ENCODE peak calls at places on chromosomes 13 and 19, in four cellular contexts. S is A549, U is HepG2, A is K562. J is an unnamed sample.

GRCh38 chr13:92842145-92842544 is 384.5 kb upstream of the GPC6 start:
- DNase-seq in U (no peak), S (no peak), A (no peak), J (no peak)

GRCh38 chr13:72397265-72397664 is 330.2 kb downstream of the MZT1 start:
- DNase-seq in U (no peak), S (no peak), A (no peak), J (no peak)

GRCh38 chr19:10503002-10503789 is at the start of gene KEAP1:
- DNase-seq in U (peak), A (peak), S (peak), J (no peak)

GRCh38 chr19:3194063-3194702 is 8.5 kb downstream of the NCLN start:
- DNase-seq in A (peak), S (no peak), U (no peak), J (no peak)

GRCh38 chr13:110306960-110307696 is at the start of the genes COL4A1 and COL4A2:
- DNase-seq in A (no peak), U (no peak), S (no peak), J (no peak)

GRCh38 chr19:16608290-16608704 is 19.7 kb downstream of the MED26 start:
- DNase-seq in A (no peak), U (no peak), S (no peak), J (no peak)

GRCh38 chr13:100440756-100441421 is 147.7 kb downstream of the GGACT start:
- DNase-seq in S (no peak), A (no peak), U (peak), J (no peak)

GRCh38 chr19:41957838-41958366 is 1.2 kb downstream of the RABAC1 start:
- DNase-seq in U (peak), A (peak), S (peak), J (no peak)

GRCh38 chr19:43224855-43225253 is 19.4 kb upstream of the PSG4 start:
- DNase-seq in S (no peak), A (no peak), U (no peak), J (no peak)

GRCh38 chr19:48480151-48480475 is 10.9 kb downstream of the CYTH2 start:
- DNase-seq in S (no peak), U (no peak), A (no peak), J (no peak)

GRCh38 chr13:49219647-49220034 is 497 bp upstream of the MLNR start:
- DNase-seq in U (peak), S (no peak), A (no peak), J (no peak)

GRCh38 chr19:32189956-32190706 is 155.3 kb upstream of the ZNF507 start:
- DNase-seq in S (no peak), A (no peak), U (no peak), J (no peak)

GRCh38 chr19:45218426-45218825 is 26.8 kb downstream of the EXOC3L2 start:
- DNase-seq in U (no peak), S (no peak), A (no peak), J (no peak)

GRCh38 chr13:108663710-108664109 is 34.3 kb downstream of the MYO16 start:
- DNase-seq in A (no peak), U (no peak), S (no peak), J (no peak)

GRCh38 chr19:55086730-55087541 is 11.3 kb downstream of the EPS8L1 start:
- DNase-seq in U (no peak), S (no peak), A (no peak), J (no peak)
- TF ChIP-seq POLR2AphosphoS2 in U (no peak), S (no peak), A (no peak), J (no peak)

DNA sequence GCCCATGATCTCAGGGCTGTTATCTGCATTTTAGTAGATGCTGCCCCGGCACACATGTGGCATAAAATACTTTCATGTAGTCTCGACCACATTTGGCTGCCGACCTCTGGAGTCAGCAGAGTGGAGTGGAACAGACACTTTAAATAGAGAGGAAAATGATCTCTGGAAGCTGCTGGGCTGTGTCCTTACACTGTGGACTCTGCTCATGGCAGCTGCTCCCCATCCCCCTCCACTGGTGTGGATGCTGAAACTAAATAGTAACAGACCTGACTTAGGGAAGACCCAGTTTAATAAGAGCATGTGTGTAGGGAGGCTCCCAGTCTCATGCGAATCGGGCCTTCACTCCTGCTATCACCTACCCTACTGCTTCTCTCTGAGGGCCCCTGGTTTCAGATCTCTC is 257.0 kb downstream of the TEX29 start:
- DNase-seq in U (no peak), S (no peak), A (no peak), J (no peak)
- TF ChIP-seq POLR2AphosphoS2 in U (no peak), S (no peak), A (no peak), J (no peak)

GRCh38 chr13:33494596-33495214 is 209.2 kb upstream of the STARD13 start:
- DNase-seq in S (no peak), U (peak), A (peak), J (no peak)

GRCh38 chr13:33493672-33494365 is 208.3 kb upstream of the STARD13 start:
- DNase-seq in U (no peak), S (no peak), A (no peak), J (no peak)

GRCh38 chr13:33496336-33496735 is 210.8 kb upstream of the STARD13 start:
- DNase-seq in U (no peak), A (no peak), S (no peak), J (no peak)

GRCh38 chr13:33497146-33497845 is 211.7 kb upstream of the STARD13 start:
- DNase-seq in A (no peak), U (no peak), S (no peak), J (no peak)
- TF ChIP-seq POLR2AphosphoS2 in A (no peak), U (no peak), S (no peak), J (no peak)

DNA sequence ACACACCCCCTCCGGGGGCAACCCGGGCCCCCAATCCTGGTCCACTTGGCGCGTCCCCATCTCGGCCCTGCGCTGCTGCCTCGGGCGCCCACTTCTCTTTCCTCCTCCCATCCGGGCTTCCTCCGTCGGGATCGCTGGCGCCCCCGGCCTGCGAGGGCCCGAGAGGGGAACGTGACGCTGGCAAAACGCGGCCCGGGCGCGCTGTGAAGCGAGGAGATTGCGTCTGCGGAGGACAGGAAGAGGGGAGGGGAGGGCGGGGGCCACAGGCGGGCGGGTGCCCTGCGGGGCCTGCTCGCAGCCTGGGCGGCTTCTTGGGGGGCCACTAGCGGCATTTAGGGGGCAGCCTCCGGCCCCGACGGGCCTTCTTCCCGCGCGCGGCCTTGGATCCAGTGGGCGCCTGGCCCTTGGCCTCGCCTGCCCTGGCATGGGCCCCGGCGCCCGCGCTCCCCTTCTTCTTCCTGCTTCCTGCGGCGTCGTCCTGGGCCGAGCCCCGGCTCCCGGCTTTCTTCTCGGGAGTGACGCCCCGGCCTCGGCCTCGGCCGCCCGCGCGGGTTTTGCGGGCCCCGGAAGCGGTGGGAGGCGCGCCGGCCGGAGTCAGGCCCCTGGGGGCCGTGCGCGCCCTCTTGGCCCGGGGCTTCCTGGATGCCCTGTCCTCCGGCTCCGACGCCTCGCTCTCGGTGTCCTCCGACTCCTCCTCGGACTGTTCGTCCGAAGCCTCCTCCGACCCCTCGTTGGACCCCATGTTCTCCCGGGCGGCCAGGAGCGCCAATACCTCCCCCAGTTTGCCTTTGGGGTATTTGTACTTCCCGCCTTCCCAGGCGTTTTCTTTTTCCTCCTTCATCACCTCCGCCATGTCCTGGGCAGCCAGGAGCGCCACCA is 2.2 kb downstream of the PNMA8B start:
- DNase-seq in S (no peak), A (no peak), U (no peak), J (no peak)
- TF ChIP-seq POLR2AphosphoS2 in S (no peak), A (no peak), U (no peak), J (no peak)

GRCh38 chr19:12093777-12094176 is 29.2 kb downstream of the ZNF844 start:
- DNase-seq in S (no peak), A (no peak), U (no peak), J (peak)

GRCh38 chr19:12095111-12095790 is 30.7 kb downstream of the ZNF844 start:
- DNase-seq in U (no peak), A (no peak), S (no peak), J (no peak)

GRCh38 chr19:12092065-12092867 is 27.7 kb downstream of the ZNF844 start:
- DNase-seq in U (peak), S (no peak), A (peak), J (peak)

GRCh38 chr19:12098040-12098439 is 33.5 kb downstream of the ZNF844 start:
- DNase-seq in U (no peak), S (no peak), A (no peak), J (no peak)
- TF ChIP-seq POLR2AphosphoS2 in U (no peak), S (no peak), A (no peak), J (no peak)

GRCh38 chr19:6745965-6746364 is 6.5 kb downstream of the TRIP10 start:
- DNase-seq in S (no peak), A (no peak), U (no peak), J (no peak)

GRCh38 chr19:6743714-6744380 is 4.4 kb downstream of the TRIP10 start:
- DNase-seq in A (no peak), S (no peak), U (no peak), J (no peak)

GRCh38 chr19:6740589-6741348 is 1.3 kb downstream of the TRIP10 start:
- DNase-seq in U (no peak), A (peak), S (no peak), J (no peak)

GRCh38 chr19:6743071-6743470 is 3.6 kb downstream of the TRIP10 start:
- DNase-seq in A (no peak), S (no peak), U (no peak), J (no peak)

DNA sequence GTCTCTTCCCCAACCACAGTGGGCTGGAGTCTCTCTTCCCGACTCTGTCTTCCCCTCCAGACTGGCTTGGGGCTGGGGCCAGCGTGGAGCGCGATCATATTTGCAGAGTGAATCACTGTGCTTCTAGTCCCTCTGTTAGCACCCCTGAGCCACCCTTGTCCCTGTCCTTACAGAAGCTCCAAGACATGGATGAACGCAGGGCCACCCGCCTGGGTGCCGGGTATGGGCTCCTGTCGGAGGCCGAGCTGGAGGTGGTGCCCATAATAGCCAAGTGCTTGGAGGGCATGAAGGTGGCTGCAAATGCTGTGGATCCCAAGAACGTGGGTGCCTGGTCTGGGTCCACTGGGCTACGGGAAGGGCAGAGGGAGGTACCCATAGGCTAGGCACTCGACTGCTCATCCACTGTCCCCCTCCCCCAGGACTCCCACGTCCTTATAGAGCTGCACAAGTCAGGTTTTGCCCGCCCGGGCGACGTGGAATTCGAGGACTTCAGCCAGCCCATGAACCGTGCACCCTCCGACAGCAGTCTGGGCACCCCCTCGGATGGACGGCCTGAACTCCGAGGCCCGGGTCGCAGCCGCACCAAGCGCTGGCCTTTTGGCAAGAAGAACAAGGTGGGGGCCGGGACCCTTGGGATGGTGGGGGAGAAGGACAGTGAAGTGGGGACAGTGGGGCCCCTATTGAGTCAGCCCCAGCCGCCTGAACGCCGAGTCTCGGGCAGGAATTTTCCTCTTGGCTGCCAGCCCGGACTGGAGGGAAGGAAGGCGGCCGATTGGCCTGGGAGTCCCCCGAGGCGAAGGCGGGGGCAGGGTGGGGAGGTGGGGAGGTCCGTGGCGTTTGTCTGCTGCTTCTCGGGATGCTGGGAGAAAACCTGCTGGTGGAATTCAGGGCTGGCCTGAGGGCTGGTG is 5.2 kb downstream of the TRIP10 start:
- DNase-seq in U (no peak), S (peak), A (no peak), J (no peak)
- TF ChIP-seq POLR2AphosphoS2 in U (no peak), S (no peak), A (no peak), J (no peak)

J was measured in GM12878.